ENCODE peak calls at places on chromosomes 4 and X, in seven cellular contexts. X is sigmoid colon, B is transverse colon, H is SK-N-SH, W is HCT116, P is breast epithelium, D is stomach. Q is an unnamed sample. For H3K27me3, the result is how much of the 10 kb centered on the place peaks cover.

GRCh38 chr4:181350578-181351420 is 892.4 kb upstream of the TENM3 start:
- DNase-seq in W (no peak), X (no peak), H (no peak), P (no peak), B (no peak), D (no peak), Q (no peak)

GRCh38 chr4:2082118-2082517 is 23.0 kb downstream of the NAT8L start:
- DNase-seq in P (no peak), D (peak), B (peak), W (no peak), H (no peak), X (peak), Q (no peak)

GRCh38 chr4:26204911-26205368 is 115.9 kb upstream of the RBPJ start:
- DNase-seq in P (no peak), W (no peak), X (peak), B (no peak), H (no peak), D (peak), Q (peak)

GRCh38 chr4:32196950-32197688 is 1477.0 kb downstream of the PCDH7 start:
- DNase-seq in P (no peak), W (no peak), X (no peak), B (no peak), D (no peak), H (no peak), Q (no peak)

GRCh38 chrX:52424658-52425057 is 55.8 kb downstream of the XAGE2 start:
- DNase-seq in P (no peak), W (no peak), B (no peak), D (no peak), H (no peak), X (no peak), Q (no peak)

GRCh38 chr4:94548571-94548970 is 96.8 kb downstream of the PDLIM5 start:
- DNase-seq in D (no peak), W (peak), H (no peak), P (no peak), B (no peak), X (no peak), Q (no peak)

GRCh38 chrX:34371740-34372139 is 239.6 kb upstream of the FAM47A start:
- DNase-seq in D (no peak), P (no peak), X (no peak), H (no peak), B (no peak), W (no peak), Q (no peak)

GRCh38 chr4:146255874-146256273 is 41.5 kb downstream of the REELD1 start:
- DNase-seq in W (no peak), H (no peak), X (no peak), B (no peak), D (no peak), P (no peak), Q (no peak)

GRCh38 chrX:155246748-155247147 is 17.5 kb downstream of the RAB39B start:
- DNase-seq in B (no peak), D (no peak), X (no peak), P (no peak), H (no peak), W (no peak), Q (no peak)

GRCh38 chr4:39636786-39637185 is 1.9 kb downstream of the SMIM14 start:
- DNase-seq in P (no peak), W (no peak), X (no peak), D (no peak), H (no peak), B (no peak), Q (no peak)

GRCh38 chrX:138765061-138765460 is 53.5 kb upstream of the FGF13 start:
- DNase-seq in H (no peak), W (no peak), D (no peak), B (no peak), X (no peak), P (no peak), Q (no peak)

GRCh38 chr4:13990596-13991589 is 363.4 kb upstream of the BOD1L1 start:
- DNase-seq in H (peak), B (no peak), X (no peak), D (peak), P (no peak), W (no peak), Q (no peak)

GRCh38 chrX:30533261-30533660 is 44.3 kb downstream of the TASL start:
- DNase-seq in W (no peak), H (no peak), X (no peak), D (no peak), P (no peak), B (no peak), Q (no peak)

GRCh38 chr4:187268940-187269339 is 545.3 kb upstream of the FAT1 start:
- DNase-seq in B (no peak), X (no peak), D (no peak), H (no peak), P (no peak), W (no peak), Q (no peak)

GRCh38 chr4:72568959-72569718 is at the start of gene ADAMTS3:
- DNase-seq in B (peak), D (peak), W (no peak), P (peak), H (peak), X (peak), Q (peak)

GRCh38 chr4:1856920-1857699 is 1.2 kb upstream of the LETM1 start:
- DNase-seq in D (no peak), P (no peak), B (peak), H (peak), X (peak), W (no peak), Q (no peak)

GRCh38 chr4:141126769-141127168 is 6.5 kb downstream of the RNF150 start:
- DNase-seq in P (no peak), D (no peak), W (no peak), H (no peak), B (no peak), X (no peak), Q (no peak)

GRCh38 chr4:77734928-77735327 is 84.2 kb downstream of the CNOT6L start:
- DNase-seq in X (no peak), B (peak), P (no peak), W (no peak), H (no peak), D (no peak), Q (no peak)

GRCh38 chrX:144916785-144917184 is 330.5 kb upstream of the SPANXN1 start:
- DNase-seq in D (no peak), H (no peak), B (no peak), W (no peak), X (no peak), P (no peak), Q (no peak)

GRCh38 chr4:13545394-13545808 is 1.1 kb upstream of the NKX3-2 start:
- DNase-seq in B (no peak), P (no peak), H (no peak), W (no peak), X (no peak), D (no peak), Q (no peak)

GRCh38 chr4:112655270-112655669 is 18.3 kb downstream of the LARP7 start:
- DNase-seq in B (no peak), W (no peak), D (no peak), P (no peak), X (no peak), H (no peak), Q (no peak)

GRCh38 chr4:136329042-136329662 is 1203.1 kb downstream of the PCDH18 start:
- DNase-seq in X (no peak), P (no peak), H (no peak), B (no peak), W (no peak), D (no peak), Q (no peak)

GRCh38 chr4:3290889-3291321 is 1.9 kb upstream of the RGS12 start:
- DNase-seq in P (peak), B (no peak), W (no peak), D (peak), H (no peak), X (no peak), Q (no peak)

GRCh38 chr4:102553982-102554381 is 52.8 kb downstream of the NFKB1 start:
- DNase-seq in B (no peak), D (no peak), X (no peak), W (no peak), P (no peak), H (no peak), Q (no peak)

GRCh38 chr4:52640808-52641595 is 18.1 kb downstream of the USP46 start:
- DNase-seq in W (peak), P (no peak), B (no peak), D (no peak), X (no peak), H (no peak), Q (no peak)

GRCh38 chr4:71290074-71290473 is 48.7 kb upstream of the SLC4A4 start:
- DNase-seq in D (no peak), H (no peak), W (no peak), X (no peak), P (no peak), B (no peak), Q (no peak)

GRCh38 chr4:174626310-174627022 is 104.2 kb upstream of the HPGD start:
- DNase-seq in P (no peak), X (no peak), W (no peak), H (no peak), B (no peak), D (no peak), Q (no peak)

GRCh38 chrX:22095306-22095705 is 63.2 kb downstream of the PHEX start:
- DNase-seq in D (no peak), P (peak), H (no peak), B (peak), X (peak), W (no peak), Q (no peak)

DNA sequence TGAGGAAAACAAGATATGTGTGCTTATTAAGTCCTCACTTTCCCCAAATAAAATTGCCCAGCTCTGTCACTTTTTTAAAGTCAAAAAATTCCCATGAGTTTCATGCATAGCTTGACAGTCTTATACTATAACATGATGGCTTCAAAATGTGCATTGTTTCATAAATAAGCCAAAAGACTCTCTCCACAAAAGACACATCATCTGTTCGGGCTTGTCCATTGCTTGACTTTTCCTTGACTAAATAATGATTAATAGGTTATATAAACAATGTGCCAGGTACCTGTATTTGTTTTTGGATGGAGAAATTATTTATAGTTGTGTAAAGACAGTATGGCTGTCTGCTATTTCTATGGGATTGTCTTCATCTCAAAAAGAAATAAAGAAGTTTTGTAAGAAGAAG is 329.2 kb upstream of the KLF3 start:
- DNase-seq in P (no peak), H (no peak), W (no peak), D (no peak), B (no peak), X (no peak), Q (no peak)
- H3K4me3 ChIP-seq in P (no peak), H (no peak), W (no peak), D (no peak), B (no peak), X (no peak), Q (no peak)

GRCh38 chr4:101158507-101158906 is 188.8 kb downstream of the PPP3CA start:
- DNase-seq in H (no peak), D (no peak), W (no peak), P (no peak), X (no peak), B (no peak), Q (no peak)

GRCh38 chr4:101160792-101161592 is 186.3 kb downstream of the PPP3CA start:
- DNase-seq in W (peak), P (no peak), D (no peak), B (no peak), H (no peak), X (no peak), Q (no peak)

GRCh38 chr4:101158136-101158485 is 189.2 kb downstream of the PPP3CA start:
- DNase-seq in X (no peak), W (no peak), H (no peak), D (no peak), P (no peak), B (no peak), Q (no peak)

GRCh38 chr4:101163936-101164335 is 183.4 kb downstream of the PPP3CA start:
- DNase-seq in P (no peak), D (no peak), W (peak), H (no peak), B (no peak), X (no peak), Q (no peak)

GRCh38 chr4:101162990-101163380 is 184.3 kb downstream of the PPP3CA start:
- DNase-seq in H (no peak), W (no peak), D (no peak), B (no peak), X (no peak), P (no peak), Q (no peak)
- H3K27me3 ChIP-seq in H (under half), W (under half), D (under half), B (under half), X (under half), P (under half), Q (under half)

DNA sequence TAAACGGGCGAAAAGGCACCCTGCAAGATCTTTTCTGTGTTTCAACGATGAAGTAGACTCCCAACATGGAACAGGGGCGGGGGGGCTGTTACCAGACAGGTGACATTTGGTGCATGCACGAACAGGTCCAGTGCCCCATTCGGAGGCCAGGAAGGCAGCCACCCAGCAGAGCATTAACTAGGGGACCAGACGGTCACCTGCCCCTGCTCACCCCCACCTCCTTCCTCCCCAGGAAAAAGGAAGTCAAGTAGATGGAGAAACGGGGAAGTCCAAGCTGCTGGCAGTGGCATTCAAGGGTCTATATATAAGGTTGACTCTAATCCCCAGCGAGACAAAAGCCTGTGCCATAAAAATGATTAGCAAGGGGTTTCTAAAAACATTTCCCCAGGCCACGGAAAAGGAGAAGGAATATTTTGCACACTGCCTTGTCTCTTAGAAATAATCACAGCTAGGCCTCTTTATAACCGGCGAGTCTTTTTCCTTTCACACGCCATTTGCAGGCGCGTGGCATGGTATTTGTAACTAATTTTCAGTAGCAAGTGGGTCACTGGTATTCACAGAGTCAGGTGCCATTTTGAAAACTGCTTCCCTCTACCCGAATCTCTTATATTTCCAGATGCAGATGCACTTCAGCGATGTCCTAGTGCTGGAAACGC is 1.2 kb upstream of the TMSB4X start:
- DNase-seq in D (peak), X (no peak), P (no peak), H (no peak), W (no peak), B (no peak), Q (no peak)
- TF ChIP-seq POLR2AphosphoS5 in D (no peak), X (no peak), P (no peak), H (no peak), W (no peak), B (no peak), Q (no peak)

DNA sequence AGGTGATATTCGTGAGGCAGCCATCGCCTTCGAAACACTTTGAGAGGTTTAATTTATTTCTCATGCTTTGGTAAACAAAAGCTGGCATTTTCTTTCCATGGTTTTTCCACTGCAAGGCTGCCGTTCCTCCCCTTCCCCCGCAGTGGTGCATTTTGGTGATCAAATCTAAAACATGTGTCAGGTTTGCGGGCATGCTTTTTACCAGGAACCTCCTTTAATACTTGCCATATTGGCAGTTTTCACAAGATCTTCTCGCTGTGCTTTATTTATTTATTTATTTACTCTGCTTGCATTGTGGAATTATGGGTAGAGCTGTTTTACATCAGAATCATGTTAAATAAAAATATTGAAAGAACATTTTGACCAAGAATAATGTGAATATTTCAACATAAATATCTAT is 54.2 kb downstream of the STOX2 start:
- DNase-seq in B (no peak), W (no peak), D (no peak), X (no peak), P (no peak), H (peak), Q (no peak)
- H3K4me3 ChIP-seq in B (no peak), W (no peak), D (no peak), X (no peak), P (peak), H (peak), Q (no peak)

DNA sequence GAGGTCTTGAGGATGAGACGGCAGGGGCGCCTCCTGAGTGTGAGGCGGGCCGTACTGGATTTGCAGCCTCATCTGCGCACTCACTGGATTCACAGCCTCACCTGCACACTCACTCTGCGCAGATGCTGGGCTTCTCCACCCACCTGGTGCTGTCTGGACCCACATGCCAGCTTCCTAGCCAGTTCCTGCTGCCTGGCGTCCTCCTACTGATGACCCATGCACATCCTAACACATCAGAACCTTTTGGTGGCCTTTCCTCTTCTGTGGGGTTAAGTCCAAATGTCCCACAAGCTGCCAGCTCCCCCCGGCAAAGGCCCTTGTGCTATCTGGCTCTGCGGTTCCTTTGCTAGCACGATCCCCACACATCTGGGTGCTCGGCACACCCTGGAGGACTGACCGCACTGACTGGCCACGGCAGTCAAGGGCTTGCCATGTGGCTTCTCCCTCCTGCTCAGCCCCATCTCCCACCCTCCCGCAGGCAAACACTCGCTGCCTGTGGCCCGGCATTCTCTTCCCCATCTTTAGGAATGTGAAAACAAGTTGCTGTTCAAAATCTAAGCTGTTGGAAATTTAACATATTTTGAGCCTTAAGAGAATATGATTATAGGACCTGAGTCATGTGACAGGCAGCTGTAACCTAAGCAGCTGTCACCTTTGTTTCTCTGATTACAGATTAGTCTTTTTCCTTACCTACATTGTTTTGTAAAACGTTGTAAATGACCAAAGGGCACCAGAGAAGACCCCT is 39.4 kb upstream of the AFAP1 start:
- DNase-seq in H (no peak), X (no peak), B (no peak), D (no peak), P (no peak), W (no peak), Q (no peak)
- H3K27me3 ChIP-seq in H (under half), X (under half), B (under half), D (under half), P (under half), W (under half), Q (under half)

DNA sequence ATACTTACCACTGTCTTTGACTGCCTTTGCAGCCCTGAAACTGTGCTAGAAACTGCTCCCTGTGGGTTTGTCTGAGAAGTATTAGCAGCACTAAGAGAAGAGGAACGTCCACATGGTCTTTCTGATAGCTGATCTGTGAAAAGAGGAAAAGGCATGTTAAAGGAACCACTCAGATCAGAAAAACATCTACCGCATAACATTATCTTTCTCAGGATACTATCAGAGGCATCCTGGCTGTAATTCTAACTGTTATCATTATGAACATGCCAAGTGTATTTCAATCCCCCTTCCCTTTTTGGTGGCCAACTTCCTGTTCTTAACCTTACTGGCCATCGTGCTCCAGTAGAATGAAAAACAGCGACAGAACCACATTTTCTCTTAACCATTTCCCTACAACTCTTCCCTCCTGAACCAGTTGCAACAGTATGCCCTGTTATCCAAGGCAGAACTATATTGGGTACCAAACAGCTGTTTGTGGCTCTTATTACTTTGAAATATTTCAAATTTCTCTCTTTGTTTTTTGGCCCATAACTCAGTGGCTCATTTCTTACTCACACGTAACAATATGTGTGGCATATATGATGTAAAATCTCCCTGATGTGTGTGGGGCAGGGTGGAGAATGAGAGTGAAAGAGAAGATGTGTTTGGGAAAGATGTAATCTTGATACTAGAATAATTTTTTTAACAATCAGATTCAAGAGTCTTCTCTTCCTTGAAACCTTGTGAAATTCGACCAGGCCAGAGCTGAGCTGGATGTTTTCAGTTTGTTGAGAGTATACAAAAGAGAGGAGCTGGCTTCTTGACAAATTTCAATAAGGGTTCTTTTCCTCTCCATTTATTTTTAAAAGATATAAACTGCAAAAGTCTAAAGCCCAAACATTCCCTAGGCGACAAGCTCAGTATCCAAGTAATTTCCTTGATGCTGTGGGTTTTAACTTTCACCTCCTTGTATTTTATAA is 35.2 kb downstream of the ARHGEF6 start:
- DNase-seq in X (no peak), B (no peak), P (no peak), D (no peak), W (no peak), H (no peak), Q (no peak)
- TF ChIP-seq POLR2AphosphoS5 in X (no peak), B (no peak), P (no peak), D (no peak), W (no peak), H (no peak), Q (no peak)

GRCh38 chr4:104969394-104970066 is 177.1 kb upstream of the TET2 start:
- DNase-seq in X (no peak), H (no peak), D (no peak), P (no peak), B (no peak), W (no peak), Q (no peak)

GRCh38 chr4:104971458-104971857 is 175.2 kb upstream of the TET2 start:
- DNase-seq in B (no peak), D (no peak), W (no peak), H (no peak), X (no peak), P (no peak), Q (peak)

GRCh38 chr4:104964387-104965175 is 182.1 kb upstream of the TET2 start:
- DNase-seq in D (no peak), X (no peak), B (no peak), W (no peak), H (no peak), P (no peak), Q (no peak)

GRCh38 chr4:104966349-104967033 is 180.2 kb upstream of the TET2 start:
- DNase-seq in H (no peak), D (no peak), P (no peak), W (no peak), B (peak), X (no peak), Q (peak)

GRCh38 chr4:104967034-104967401 is 179.7 kb upstream of the TET2 start:
- DNase-seq in H (no peak), P (peak), D (no peak), X (no peak), B (peak), W (no peak), Q (peak)
- H3K4me3 ChIP-seq in H (no peak), P (peak), D (no peak), X (no peak), B (no peak), W (no peak), Q (no peak)

Q was measured in prostate gland.